ENCODE peak calls at places on chromosomes 7 and 10, in ten cellular contexts. One of them, this sample, is unnamed.
A peak's percentile ranks its signal among the peaks of the same experiment; 100 is the strongest.

GRCh38 chr10:87931836-87932230 is 68.4 kb downstream of the PTEN start:
- DNase-seq in substantia nigra: no peak
- DNase-seq in cardiac fibroblast: peak; percentile 29
- DNase-seq in dorsolateral prefrontal cortex: no peak
- DNase-seq in SW480: no peak
- DNase-seq in EL: peak; percentile 55
- DNase-seq in right lobe of liver: no peak
- DNase-seq in AG09319: no peak
- DNase-seq in hypothalamus: no peak
- DNase-seq in H4: no peak
- DNase-seq in this sample: no peak

GRCh38 chr7:334618-335357 is 44.8 kb downstream of the FOXL3 start:
- DNase-seq in SW480: no peak
- DNase-seq in H4: no peak
- DNase-seq in AG09319: no peak
- DNase-seq in dorsolateral prefrontal cortex: no peak
- DNase-seq in right lobe of liver: no peak
- DNase-seq in hypothalamus: no peak
- DNase-seq in substantia nigra: no peak
- DNase-seq in cardiac fibroblast: no peak
- DNase-seq in EL: no peak
- DNase-seq in this sample: no peak

GRCh38 chr10:118692911-118693310 is 61.9 kb downstream of the CACUL1 start:
- DNase-seq in H4: no peak
- DNase-seq in cardiac fibroblast: peak; percentile 91
- DNase-seq in AG09319: peak; percentile 88
- DNase-seq in right lobe of liver: no peak
- DNase-seq in SW480: no peak
- DNase-seq in dorsolateral prefrontal cortex: no peak
- DNase-seq in EL: peak; percentile 82
- DNase-seq in substantia nigra: no peak
- DNase-seq in hypothalamus: no peak
- DNase-seq in this sample: peak; percentile 72

GRCh38 chr7:124716894-124717293 is 48.7 kb downstream of the GPR37 start:
- DNase-seq in dorsolateral prefrontal cortex: no peak
- DNase-seq in cardiac fibroblast: no peak
- DNase-seq in AG09319: no peak
- DNase-seq in H4: no peak
- DNase-seq in right lobe of liver: no peak
- DNase-seq in substantia nigra: no peak
- DNase-seq in EL: no peak
- DNase-seq in hypothalamus: no peak
- DNase-seq in SW480: no peak
- DNase-seq in this sample: no peak

GRCh38 chr10:75356484-75356883 is 45.1 kb downstream of the ZNF503 start:
- DNase-seq in substantia nigra: no peak
- DNase-seq in AG09319: no peak
- DNase-seq in H4: no peak
- DNase-seq in hypothalamus: no peak
- DNase-seq in dorsolateral prefrontal cortex: no peak
- DNase-seq in right lobe of liver: no peak
- DNase-seq in EL: no peak
- DNase-seq in cardiac fibroblast: no peak
- DNase-seq in SW480: no peak
- DNase-seq in this sample: no peak

GRCh38 chr10:21724695-21725371 is 190.8 kb downstream of the MLLT10 start:
- DNase-seq in right lobe of liver: peak; percentile 77
- DNase-seq in dorsolateral prefrontal cortex: peak; percentile 88
- DNase-seq in cardiac fibroblast: peak; percentile 100
- DNase-seq in hypothalamus: peak; percentile 76
- DNase-seq in substantia nigra: peak; percentile 71
- DNase-seq in EL: peak; percentile 100
- DNase-seq in AG09319: peak; percentile 99
- DNase-seq in H4: peak; percentile 95
- DNase-seq in SW480: peak; percentile 95
- DNase-seq in this sample: peak; percentile 75

GRCh38 chr7:148622887-148623585 is 32.5 kb downstream of the C7orf33 start:
- DNase-seq in AG09319: no peak
- DNase-seq in H4: no peak
- DNase-seq in cardiac fibroblast: no peak
- DNase-seq in right lobe of liver: peak; percentile 39
- DNase-seq in EL: no peak
- DNase-seq in SW480: peak; percentile 43
- DNase-seq in substantia nigra: no peak
- DNase-seq in hypothalamus: no peak
- DNase-seq in dorsolateral prefrontal cortex: no peak
- DNase-seq in this sample: no peak

GRCh38 chr7:104990983-104991382 is 23.0 kb upstream of the KMT2E start:
- DNase-seq in H4: no peak
- DNase-seq in hypothalamus: no peak
- DNase-seq in cardiac fibroblast: no peak
- DNase-seq in EL: no peak
- DNase-seq in SW480: no peak
- DNase-seq in right lobe of liver: no peak
- DNase-seq in AG09319: no peak
- DNase-seq in dorsolateral prefrontal cortex: no peak
- DNase-seq in substantia nigra: no peak
- DNase-seq in this sample: no peak

GRCh38 chr10:59561397-59562121 is 148.1 kb downstream of the SLC16A9 start:
- DNase-seq in EL: peak; percentile 1
- DNase-seq in right lobe of liver: no peak
- DNase-seq in cardiac fibroblast: peak; percentile 71
- DNase-seq in AG09319: no peak
- DNase-seq in hypothalamus: no peak
- DNase-seq in H4: no peak
- DNase-seq in substantia nigra: no peak
- DNase-seq in SW480: no peak
- DNase-seq in dorsolateral prefrontal cortex: peak; percentile 65
- DNase-seq in this sample: no peak

GRCh38 chr7:85776691-85777363 is 590.0 kb upstream of the SEMA3D start:
- DNase-seq in cardiac fibroblast: no peak
- DNase-seq in H4: no peak
- DNase-seq in EL: no peak
- DNase-seq in dorsolateral prefrontal cortex: no peak
- DNase-seq in hypothalamus: no peak
- DNase-seq in substantia nigra: no peak
- DNase-seq in right lobe of liver: no peak
- DNase-seq in AG09319: no peak
- DNase-seq in SW480: no peak
- DNase-seq in this sample: no peak

GRCh38 chr10:102612964-102613275 is 31.4 kb upstream of the TRIM8 start:
- DNase-seq in dorsolateral prefrontal cortex: no peak
- DNase-seq in hypothalamus: no peak
- DNase-seq in SW480: no peak
- DNase-seq in AG09319: no peak
- DNase-seq in H4: no peak
- DNase-seq in cardiac fibroblast: no peak
- DNase-seq in substantia nigra: no peak
- DNase-seq in right lobe of liver: no peak
- DNase-seq in EL: no peak
- DNase-seq in this sample: no peak

GRCh38 chr10:104067525-104067924 is 18.2 kb downstream of the COL17A1 start:
- DNase-seq in dorsolateral prefrontal cortex: no peak
- DNase-seq in H4: no peak
- DNase-seq in SW480: no peak
- DNase-seq in AG09319: no peak
- DNase-seq in right lobe of liver: no peak
- DNase-seq in hypothalamus: no peak
- DNase-seq in EL: no peak
- DNase-seq in substantia nigra: no peak
- DNase-seq in cardiac fibroblast: no peak
- DNase-seq in this sample: no peak

GRCh38 chr7:131021460-131021859 is 287.5 kb upstream of the KLF14 start:
- DNase-seq in dorsolateral prefrontal cortex: no peak
- DNase-seq in H4: no peak
- DNase-seq in hypothalamus: no peak
- DNase-seq in SW480: no peak
- DNase-seq in substantia nigra: no peak
- DNase-seq in EL: no peak
- DNase-seq in right lobe of liver: no peak
- DNase-seq in cardiac fibroblast: no peak
- DNase-seq in AG09319: no peak
- DNase-seq in this sample: no peak

GRCh38 chr10:59047180-59047579 is 129.3 kb upstream of the PHYHIPL start:
- DNase-seq in dorsolateral prefrontal cortex: no peak
- DNase-seq in cardiac fibroblast: no peak
- DNase-seq in hypothalamus: no peak
- DNase-seq in right lobe of liver: no peak
- DNase-seq in AG09319: no peak
- DNase-seq in H4: no peak
- DNase-seq in EL: no peak
- DNase-seq in substantia nigra: no peak
- DNase-seq in SW480: no peak
- DNase-seq in this sample: no peak

GRCh38 chr7:72182036-72182435 is 230.1 kb downstream of the CALN1 start:
- DNase-seq in AG09319: no peak
- DNase-seq in EL: no peak
- DNase-seq in right lobe of liver: no peak
- DNase-seq in H4: no peak
- DNase-seq in SW480: no peak
- DNase-seq in substantia nigra: no peak
- DNase-seq in dorsolateral prefrontal cortex: peak; percentile 22
- DNase-seq in hypothalamus: no peak
- DNase-seq in cardiac fibroblast: no peak
- DNase-seq in this sample: no peak

This sample was measured in hepatic stellate cell.